ENCODE peak calls at places on chromosomes 16 and 17, in nine cellular contexts. One of them, this sample, is unnamed.

GRCh38 chr17:41678907-41679739 is 9.6 kb upstream of the EIF1 start:
- DNase-seq in M059J: peak
- DNase-seq in GM23248: peak
- DNase-seq in cardiac septum: no peak
- DNase-seq in T-helper 2 cell: no peak
- DNase-seq in AG04449: no peak
- DNase-seq in NCI-H82: no peak
- DNase-seq in LoVo: no peak
- DNase-seq in KG1: peak
- DNase-seq in this sample: peak

GRCh38 chr17:71633391-71633849 is 487.4 kb upstream of the SOX9 start:
- DNase-seq in AG04449: peak
- DNase-seq in cardiac septum: no peak
- DNase-seq in M059J: peak
- DNase-seq in LoVo: peak
- DNase-seq in NCI-H82: no peak
- DNase-seq in KG1: no peak
- DNase-seq in GM23248: peak
- DNase-seq in T-helper 2 cell: no peak
- DNase-seq in this sample: no peak

GRCh38 chr17:76867578-76868175 is 527 bp upstream of the MGAT5B start:
- DNase-seq in M059J: peak
- DNase-seq in cardiac septum: no peak
- DNase-seq in KG1: no peak
- DNase-seq in AG04449: no peak
- DNase-seq in NCI-H82: no peak
- DNase-seq in GM23248: peak
- DNase-seq in T-helper 2 cell: no peak
- DNase-seq in LoVo: no peak
- DNase-seq in this sample: peak

GRCh38 chr17:48601184-48601527 is 3.6 kb downstream of the HOXB6 start:
- DNase-seq in NCI-H82: no peak
- DNase-seq in GM23248: no peak
- DNase-seq in AG04449: no peak
- DNase-seq in LoVo: no peak
- DNase-seq in M059J: no peak
- DNase-seq in KG1: no peak
- DNase-seq in T-helper 2 cell: no peak
- DNase-seq in cardiac septum: no peak
- DNase-seq in this sample: no peak

GRCh38 chr17:79707441-79707850 is 23.3 kb upstream of the ENPP7 start:
- DNase-seq in GM23248: no peak
- DNase-seq in LoVo: no peak
- DNase-seq in T-helper 2 cell: no peak
- DNase-seq in M059J: no peak
- DNase-seq in cardiac septum: no peak
- DNase-seq in KG1: no peak
- DNase-seq in AG04449: no peak
- DNase-seq in NCI-H82: no peak
- DNase-seq in this sample: no peak

GRCh38 chr17:51372345-51373004 is 112.1 kb downstream of the UTP18 start:
- DNase-seq in cardiac septum: no peak
- DNase-seq in T-helper 2 cell: no peak
- DNase-seq in M059J: peak
- DNase-seq in KG1: peak
- DNase-seq in LoVo: no peak
- DNase-seq in NCI-H82: peak
- DNase-seq in GM23248: peak
- DNase-seq in AG04449: no peak
- DNase-seq in this sample: peak

GRCh38 chr16:72763927-72764628 is 283.9 kb downstream of the ZFHX3 start:
- DNase-seq in LoVo: no peak
- DNase-seq in GM23248: no peak
- DNase-seq in cardiac septum: no peak
- DNase-seq in AG04449: no peak
- DNase-seq in T-helper 2 cell: no peak
- DNase-seq in M059J: no peak
- DNase-seq in KG1: no peak
- DNase-seq in NCI-H82: no peak
- DNase-seq in this sample: no peak

GRCh38 chr17:83030432-83030831 is 49.0 kb upstream of the METRNL start:
- DNase-seq in cardiac septum: no peak
- DNase-seq in T-helper 2 cell: no peak
- DNase-seq in KG1: no peak
- DNase-seq in GM23248: no peak
- DNase-seq in LoVo: no peak
- DNase-seq in AG04449: no peak
- DNase-seq in NCI-H82: no peak
- DNase-seq in M059J: no peak
- DNase-seq in this sample: no peak

GRCh38 chr16:50538411-50539052 is 9.7 kb upstream of the NKD1 start:
- DNase-seq in cardiac septum: peak
- DNase-seq in GM23248: no peak
- DNase-seq in AG04449: no peak
- DNase-seq in LoVo: no peak
- DNase-seq in NCI-H82: peak
- DNase-seq in KG1: no peak
- DNase-seq in M059J: no peak
- DNase-seq in T-helper 2 cell: no peak
- DNase-seq in this sample: no peak

GRCh38 chr17:81481011-81481799 is 31.4 kb downstream of the ACTG1 start:
- DNase-seq in M059J: peak
- DNase-seq in AG04449: no peak
- DNase-seq in KG1: peak
- DNase-seq in NCI-H82: peak
- DNase-seq in T-helper 2 cell: peak
- DNase-seq in GM23248: peak
- DNase-seq in LoVo: no peak
- DNase-seq in cardiac septum: peak
- DNase-seq in this sample: peak

GRCh38 chr17:19409509-19409908 is 1.5 kb upstream of the RNF112 start:
- DNase-seq in NCI-H82: no peak
- DNase-seq in GM23248: peak
- DNase-seq in AG04449: no peak
- DNase-seq in T-helper 2 cell: no peak
- DNase-seq in cardiac septum: peak
- DNase-seq in KG1: no peak
- DNase-seq in M059J: peak
- DNase-seq in LoVo: no peak
- DNase-seq in this sample: no peak

GRCh38 chr16:2194852-2195315 is 1.5 kb downstream of the CASKIN1 start:
- DNase-seq in LoVo: peak
- DNase-seq in M059J: peak
- DNase-seq in AG04449: no peak
- DNase-seq in cardiac septum: no peak
- DNase-seq in NCI-H82: peak
- DNase-seq in T-helper 2 cell: no peak
- DNase-seq in KG1: no peak
- DNase-seq in GM23248: peak
- DNase-seq in this sample: peak

GRCh38 chr16:56950881-56951771 is 10.6 kb upstream of the CETP start:
- DNase-seq in M059J: peak
- DNase-seq in GM23248: peak
- DNase-seq in NCI-H82: peak
- DNase-seq in AG04449: no peak
- DNase-seq in cardiac septum: no peak
- DNase-seq in KG1: peak
- DNase-seq in LoVo: no peak
- DNase-seq in T-helper 2 cell: peak
- DNase-seq in this sample: peak

GRCh38 chr17:81453712-81454111 is 58.5 kb downstream of the BAHCC1 start:
- DNase-seq in NCI-H82: no peak
- DNase-seq in AG04449: no peak
- DNase-seq in M059J: no peak
- DNase-seq in KG1: peak
- DNase-seq in LoVo: no peak
- DNase-seq in cardiac septum: no peak
- DNase-seq in GM23248: no peak
- DNase-seq in T-helper 2 cell: no peak
- DNase-seq in this sample: peak

GRCh38 chr16:30054451-30054850 is 11.1 kb upstream of the ALDOA start:
- DNase-seq in LoVo: no peak
- DNase-seq in cardiac septum: no peak
- DNase-seq in GM23248: no peak
- DNase-seq in AG04449: no peak
- DNase-seq in T-helper 2 cell: no peak
- DNase-seq in KG1: no peak
- DNase-seq in NCI-H82: peak
- DNase-seq in M059J: peak
- DNase-seq in this sample: no peak

GRCh38 chr17:17036520-17036998 is 5.7 kb upstream of the MPRIP start:
- DNase-seq in LoVo: no peak
- DNase-seq in GM23248: peak
- DNase-seq in M059J: peak
- DNase-seq in NCI-H82: no peak
- DNase-seq in AG04449: no peak
- DNase-seq in KG1: no peak
- DNase-seq in cardiac septum: peak
- DNase-seq in T-helper 2 cell: no peak
- DNase-seq in this sample: no peak

GRCh38 chr17:48051706-48052486 is 3.7 kb downstream of the NFE2L1 start:
- DNase-seq in AG04449: peak
- DNase-seq in cardiac septum: peak
- DNase-seq in T-helper 2 cell: no peak
- DNase-seq in LoVo: no peak
- DNase-seq in NCI-H82: peak
- DNase-seq in GM23248: peak
- DNase-seq in M059J: peak
- DNase-seq in KG1: no peak
- DNase-seq in this sample: peak

GRCh38 chr17:35973333-35974260 is 7.7 kb downstream of the CCL16 start:
- DNase-seq in GM23248: peak
- DNase-seq in AG04449: peak
- DNase-seq in cardiac septum: no peak
- DNase-seq in M059J: peak
- DNase-seq in KG1: no peak
- DNase-seq in T-helper 2 cell: no peak
- DNase-seq in LoVo: no peak
- DNase-seq in NCI-H82: no peak
- DNase-seq in this sample: peak

GRCh38 chr16:17773698-17774101 is 302.9 kb upstream of the XYLT1 start:
- DNase-seq in KG1: no peak
- DNase-seq in NCI-H82: peak
- DNase-seq in M059J: peak
- DNase-seq in AG04449: no peak
- DNase-seq in T-helper 2 cell: no peak
- DNase-seq in LoVo: no peak
- DNase-seq in cardiac septum: no peak
- DNase-seq in GM23248: peak
- DNase-seq in this sample: no peak

GRCh38 chr16:57143125-57143965 is 42.5 kb downstream of the PSME3IP1 start:
- DNase-seq in T-helper 2 cell: no peak
- DNase-seq in LoVo: no peak
- DNase-seq in AG04449: no peak
- DNase-seq in cardiac septum: no peak
- DNase-seq in KG1: no peak
- DNase-seq in M059J: no peak
- DNase-seq in NCI-H82: no peak
- DNase-seq in GM23248: no peak
- DNase-seq in this sample: no peak

GRCh38 chr17:48618366-48618896 is 3.3 kb upstream of the HOXB8 start:
- DNase-seq in LoVo: peak
- DNase-seq in KG1: peak
- DNase-seq in GM23248: peak
- DNase-seq in T-helper 2 cell: peak
- DNase-seq in cardiac septum: peak
- DNase-seq in M059J: peak
- DNase-seq in NCI-H82: peak
- DNase-seq in AG04449: no peak
- DNase-seq in this sample: peak

GRCh38 chr16:86680661-86681439 is 102.5 kb downstream of the FOXL1 start:
- DNase-seq in GM23248: peak
- DNase-seq in cardiac septum: no peak
- DNase-seq in NCI-H82: no peak
- DNase-seq in AG04449: no peak
- DNase-seq in M059J: peak
- DNase-seq in KG1: no peak
- DNase-seq in T-helper 2 cell: no peak
- DNase-seq in LoVo: no peak
- DNase-seq in this sample: peak

GRCh38 chr16:67783353-67783725 is 23.0 kb downstream of the RANBP10 start:
- DNase-seq in LoVo: no peak
- DNase-seq in GM23248: no peak
- DNase-seq in KG1: no peak
- DNase-seq in T-helper 2 cell: no peak
- DNase-seq in cardiac septum: no peak
- DNase-seq in AG04449: no peak
- DNase-seq in NCI-H82: no peak
- DNase-seq in M059J: no peak
- DNase-seq in this sample: no peak

GRCh38 chr17:50979524-50979927 is 113.4 kb upstream of the TOB1 start:
- DNase-seq in AG04449: no peak
- DNase-seq in KG1: no peak
- DNase-seq in M059J: no peak
- DNase-seq in LoVo: no peak
- DNase-seq in cardiac septum: no peak
- DNase-seq in T-helper 2 cell: no peak
- DNase-seq in NCI-H82: no peak
- DNase-seq in GM23248: no peak
- DNase-seq in this sample: no peak

GRCh38 chr16:59047114-59047513 is 313.0 kb upstream of the GOT2 start:
- DNase-seq in AG04449: no peak
- DNase-seq in LoVo: no peak
- DNase-seq in GM23248: no peak
- DNase-seq in T-helper 2 cell: no peak
- DNase-seq in KG1: no peak
- DNase-seq in NCI-H82: peak
- DNase-seq in M059J: peak
- DNase-seq in cardiac septum: no peak
- DNase-seq in this sample: no peak

GRCh38 chr16:64780445-64780844 is 341.4 kb downstream of the CDH11 start:
- DNase-seq in GM23248: no peak
- DNase-seq in LoVo: no peak
- DNase-seq in KG1: no peak
- DNase-seq in AG04449: no peak
- DNase-seq in cardiac septum: no peak
- DNase-seq in T-helper 2 cell: no peak
- DNase-seq in M059J: no peak
- DNase-seq in NCI-H82: no peak
- DNase-seq in this sample: no peak

GRCh38 chr17:35493040-35493439 is 44.4 kb downstream of the SLFN12L start:
- DNase-seq in AG04449: no peak
- DNase-seq in KG1: no peak
- DNase-seq in LoVo: no peak
- DNase-seq in M059J: no peak
- DNase-seq in cardiac septum: no peak
- DNase-seq in NCI-H82: no peak
- DNase-seq in GM23248: no peak
- DNase-seq in T-helper 2 cell: no peak
- DNase-seq in this sample: no peak

GRCh38 chr17:75552847-75553552 is 27.5 kb downstream of the LLGL2 start:
- DNase-seq in KG1: peak
- DNase-seq in M059J: peak
- DNase-seq in NCI-H82: no peak
- DNase-seq in AG04449: no peak
- DNase-seq in T-helper 2 cell: no peak
- DNase-seq in GM23248: no peak
- DNase-seq in LoVo: no peak
- DNase-seq in cardiac septum: no peak
- DNase-seq in this sample: no peak

GRCh38 chr17:73064084-73064938 is 28.2 kb downstream of the SLC39A11 start:
- DNase-seq in AG04449: no peak
- DNase-seq in T-helper 2 cell: no peak
- DNase-seq in LoVo: no peak
- DNase-seq in GM23248: no peak
- DNase-seq in cardiac septum: no peak
- DNase-seq in M059J: peak
- DNase-seq in KG1: no peak
- DNase-seq in NCI-H82: peak
- DNase-seq in this sample: no peak

GRCh38 chr17:56142325-56142724 is 10.9 kb upstream of the ANKFN1 start:
- DNase-seq in GM23248: peak
- DNase-seq in M059J: peak
- DNase-seq in KG1: no peak
- DNase-seq in LoVo: peak
- DNase-seq in AG04449: peak
- DNase-seq in cardiac septum: no peak
- DNase-seq in T-helper 2 cell: no peak
- DNase-seq in NCI-H82: no peak
- DNase-seq in this sample: no peak

GRCh38 chr17:45143101-45143670 is 5.1 kb upstream of the HEXIM1 start:
- DNase-seq in NCI-H82: no peak
- DNase-seq in GM23248: peak
- DNase-seq in AG04449: no peak
- DNase-seq in KG1: no peak
- DNase-seq in T-helper 2 cell: no peak
- DNase-seq in M059J: no peak
- DNase-seq in LoVo: no peak
- DNase-seq in cardiac septum: no peak
- DNase-seq in this sample: no peak

This sample was measured in lung microvascular endothelial cell.